ENCODE peak calls at places on chromosomes 11 and 22, in four cellular contexts. Q, H, D and E are unnamed samples.

GRCh38 chr11:36295926-36296325 is at the start of gene PRR5L:
- DNase-seq in Q (no peak), H (no peak), D (no peak), E (no peak)

GRCh38 chr11:44453213-44453612 is 112.2 kb upstream of the CD82 start:
- DNase-seq in Q (no peak), H (no peak), D (no peak), E (no peak)

GRCh38 chr11:29534831-29535230 is 482.0 kb downstream of the KCNA4 start:
- DNase-seq in Q (no peak), H (no peak), D (peak; percentile 47), E (no peak)

GRCh38 chr22:35854334-35854733 is 136.7 kb downstream of the APOL5 start:
- DNase-seq in Q (no peak), H (no peak), D (no peak), E (no peak)

GRCh38 chr22:20605328-20605727 is 97.9 kb downstream of the MED15 start:
- DNase-seq in Q (no peak), H (no peak), D (no peak), E (no peak)

GRCh38 chr22:39518996-39519680 is 1.2 kb upstream of the ATF4 start:
- DNase-seq in Q (no peak), H (no peak), D (no peak), E (no peak)

GRCh38 chr11:100562102-100562501 is 125.0 kb upstream of the ARHGAP42 start:
- DNase-seq in Q (peak; percentile 65), H (no peak), D (peak; percentile 88), E (no peak)

GRCh38 chr22:24989541-24989951 is 37.0 kb downstream of the KIAA1671 start:
- DNase-seq in Q (no peak), H (no peak), D (no peak), E (peak; percentile 42)

GRCh38 chr11:17263803-17264202 is 12.7 kb upstream of the NUCB2 start:
- DNase-seq in Q (no peak), H (no peak), D (peak; percentile 82), E (no peak)

GRCh38 chr11:15944460-15944859 is 411.9 kb downstream of the SOX6 start:
- DNase-seq in Q (no peak), H (no peak), D (no peak), E (no peak)

GRCh38 chr11:111513240-111513605 is 1.0 kb upstream of the BTG4 start:
- DNase-seq in Q (no peak), H (no peak), D (peak; percentile 86), E (no peak)

GRCh38 chr11:78248191-78248590 is 59.5 kb downstream of the USP35 start:
- DNase-seq in Q (no peak), H (no peak), D (no peak), E (no peak)

GRCh38 chr11:19674831-19675230 is 37.8 kb upstream of the NAV2 start:
- DNase-seq in Q (no peak), H (no peak), D (no peak), E (no peak)